ENCODE peak calls at places on chromosome 14, in nine cellular contexts. R is A549, S is GM12865, G is tibial nerve, P is AG09319, N is OCI-LY7, E is heart right ventricle, W is fibroblast of the aortic adventitia, U is neural progenitor cell. C is an unnamed sample.

GRCh38 chr14:101704140-101704539 is 57.4 kb upstream of the PPP2R5C start:
- DNase-seq in E (no peak), P (no peak), N (no peak), S (peak), U (no peak), W (no peak), G (no peak), R (no peak), C (no peak)

GRCh38 chr14:104420990-104421389 is 158.6 kb upstream of the C14orf180 start:
- DNase-seq in N (no peak), W (no peak), P (no peak), S (no peak), U (no peak), E (no peak), G (no peak), R (no peak), C (no peak)

GRCh38 chr14:23787436-23787835 is 151.3 kb downstream of the DHRS2 start:
- DNase-seq in U (no peak), N (no peak), S (no peak), E (no peak), P (no peak), W (no peak), G (no peak), R (no peak), C (no peak)

GRCh38 chr14:32552766-32553165 is 223.7 kb downstream of the AKAP6 start:
- DNase-seq in E (no peak), N (no peak), R (no peak), W (no peak), S (no peak), G (no peak), P (no peak), U (no peak), C (no peak)

GRCh38 chr14:78690836-78691235 is 520.7 kb downstream of the NRXN3 start:
- DNase-seq in W (peak), U (no peak), G (no peak), P (no peak), N (no peak), R (no peak), S (no peak), E (no peak), C (no peak)

GRCh38 chr14:104359969-104360442 is 219.6 kb upstream of the C14orf180 start:
- DNase-seq in G (no peak), N (no peak), E (no peak), P (no peak), W (no peak), U (no peak), S (no peak), R (no peak), C (no peak)

GRCh38 chr14:63735720-63736119 is 7.9 kb upstream of the SGPP1 start:
- DNase-seq in E (no peak), R (no peak), G (no peak), W (no peak), U (no peak), N (no peak), P (no peak), S (no peak), C (no peak)

GRCh38 chr14:96925422-96925821 is 128.2 kb downstream of the VRK1 start:
- DNase-seq in W (no peak), N (no peak), P (no peak), E (no peak), R (no peak), S (no peak), G (no peak), U (no peak), C (no peak)

GRCh38 chr14:50947446-50947845 is 3.2 kb upstream of the PYGL start:
- DNase-seq in N (no peak), W (peak), U (no peak), G (no peak), E (no peak), R (no peak), P (no peak), S (no peak), C (no peak)

GRCh38 chr14:99176156-99176945 is 95.6 kb downstream of the BCL11B start:
- DNase-seq in E (no peak), P (no peak), G (no peak), N (no peak), W (no peak), R (no peak), S (no peak), U (no peak), C (no peak)

DNA sequence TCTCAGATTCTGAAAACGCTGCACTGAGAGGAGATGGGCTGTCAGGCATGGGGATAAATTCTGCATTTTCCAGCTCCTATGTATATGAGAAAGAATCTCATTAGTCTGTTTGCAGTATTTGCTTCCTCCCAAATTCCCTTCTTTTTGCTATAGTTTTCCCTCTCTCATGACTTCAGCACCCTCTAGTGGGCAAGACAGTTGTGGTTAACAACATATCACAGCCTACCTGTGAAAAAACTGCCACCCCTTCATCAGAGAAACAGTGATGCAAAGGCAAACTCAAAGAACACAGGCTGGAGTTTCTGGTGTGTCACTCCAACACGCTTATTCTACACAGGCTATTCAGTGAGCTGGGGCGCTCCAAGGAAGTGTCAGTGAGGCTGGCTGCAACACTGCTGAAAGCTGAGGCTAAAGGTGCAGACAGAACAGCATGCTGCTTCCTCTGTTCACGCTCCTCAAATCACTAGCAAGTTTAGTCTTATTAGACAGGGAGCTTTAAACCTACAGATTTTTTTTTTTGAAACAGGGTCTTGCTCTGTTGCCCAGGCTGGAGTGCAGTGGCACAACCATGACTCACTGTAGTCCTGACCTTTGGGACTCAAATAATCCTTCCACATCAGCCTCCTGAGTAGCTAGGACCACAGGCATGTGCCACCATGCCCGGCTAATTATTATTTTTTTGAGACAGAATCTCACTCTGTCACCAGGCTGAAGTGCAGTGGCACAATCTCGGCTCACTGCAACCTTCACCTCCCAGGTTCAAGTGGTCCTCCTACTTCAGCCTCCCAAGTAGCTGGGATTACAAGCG is 19.3 kb downstream of the ZC2HC1C start:
- DNase-seq in P (no peak), N (peak), G (no peak), S (peak), W (peak), E (no peak), U (peak), R (peak), C (peak)
- TF ChIP-seq CTCF in P (peak), N (peak), G (peak), S (peak), W (peak), E (peak), U (peak), R (peak), C (peak)

GRCh38 chr14:69904246-69904645 is 25.0 kb downstream of the SMOC1 start:
- DNase-seq in W (no peak), E (no peak), R (no peak), G (no peak), S (no peak), P (no peak), N (no peak), U (no peak), C (no peak)

GRCh38 chr14:69906201-69906600 is 27.0 kb downstream of the SMOC1 start:
- DNase-seq in N (no peak), R (no peak), P (no peak), E (no peak), U (no peak), W (no peak), G (no peak), S (no peak), C (no peak)

GRCh38 chr14:69896972-69897371 is 17.8 kb downstream of the SMOC1 start:
- DNase-seq in G (no peak), W (no peak), S (no peak), E (no peak), P (no peak), U (no peak), N (no peak), R (no peak), C (no peak)

GRCh38 chr14:69900603-69901002 is 21.4 kb downstream of the SMOC1 start:
- DNase-seq in U (no peak), N (no peak), R (no peak), P (no peak), S (no peak), W (no peak), G (no peak), E (no peak), C (no peak)

GRCh38 chr14:69901113-69901951 is 22.1 kb downstream of the SMOC1 start:
- DNase-seq in W (peak), P (no peak), N (no peak), G (no peak), R (no peak), S (no peak), E (no peak), U (no peak), C (no peak)
- TF ChIP-seq CTCF in W (no peak), P (no peak), N (no peak), G (no peak), R (no peak), S (no peak), E (no peak), U (no peak), C (no peak)

GRCh38 chr14:91140672-91141071 is 26.8 kb downstream of the DGLUCY start:
- DNase-seq in E (no peak), U (peak), N (peak), S (peak), G (no peak), W (peak), P (no peak), R (peak), C (no peak)
- TF ChIP-seq CTCF in E (peak), U (peak), N (peak), S (peak), G (no peak), W (peak), P (peak), R (peak), C (peak)

DNA sequence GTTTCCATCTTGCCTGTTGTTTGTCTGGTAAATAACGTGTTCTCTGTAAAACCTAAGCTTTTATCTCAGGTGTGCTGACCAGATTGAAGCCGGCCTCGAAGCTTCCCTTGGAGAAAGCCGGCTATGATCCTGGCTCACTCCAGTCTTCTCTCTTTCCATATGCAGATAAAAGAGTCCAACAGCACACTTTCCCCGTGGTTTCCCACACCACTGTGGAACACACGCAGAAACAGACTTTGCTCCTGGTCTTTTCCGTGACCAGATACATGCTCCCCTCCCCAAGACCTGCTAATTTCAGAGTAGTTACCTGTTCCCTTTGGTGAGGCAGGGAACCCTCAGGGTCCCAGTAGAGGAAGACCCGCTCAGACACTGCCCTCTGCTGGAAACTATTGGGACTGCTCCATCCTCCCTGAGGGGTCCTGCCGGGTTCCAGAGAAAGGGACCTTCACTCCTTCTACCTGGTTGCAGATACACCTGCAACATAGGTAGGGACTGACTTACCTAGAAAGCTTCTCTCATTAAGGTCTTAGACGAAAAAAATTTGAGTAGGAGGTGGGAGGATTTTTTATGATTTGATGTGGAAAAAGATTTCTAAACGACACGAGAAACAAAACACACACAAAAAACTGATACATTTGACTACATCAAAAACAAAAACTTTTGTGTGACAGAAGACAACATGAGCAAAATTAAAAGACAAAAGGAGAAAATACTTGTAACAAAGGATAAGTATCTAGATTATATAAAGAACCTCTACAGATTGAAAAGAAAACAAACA is 415.4 kb upstream of the CCDC196 start:
- DNase-seq in P (no peak), U (peak), G (no peak), N (peak), E (peak), W (peak), R (peak), S (peak), C (peak)
- TF ChIP-seq CTCF in P (peak), U (peak), G (peak), N (peak), E (peak), W (peak), R (peak), S (peak), C (peak)

C was measured in neural crest cell.